ENCODE peak calls at places on chromosomes 6 and 20, in ten cellular contexts. C is colonic mucosa; M is cardiac muscle cell; U is brain microvascular endothelial cell; A is effector memory CD4-positive, alpha-beta T cell; R is CD8-positive, alpha-beta memory T cell; Z is uterus; E is aorta; V is Karpas-422; L is right cardiac atrium. S is an unnamed sample.

GRCh38 chr20:44888226-44889103 is 3.0 kb downstream of the YWHAB start:
- DNase-seq in C (no peak), M (no peak), U (no peak), A (no peak), R (no peak), Z (no peak), E (no peak), V (no peak), L (no peak), S (peak; percentile 78)

GRCh38 chr6:31764239-31764638 is 1.8 kb downstream of the SAPCD1 start:
- DNase-seq in C (no peak), M (no peak), U (no peak), A (no peak), R (no peak), Z (no peak), E (no peak), V (no peak), L (no peak), S (no peak)

GRCh38 chr6:153956807-153957206 is 82.2 kb upstream of the OPRM1 start:
- DNase-seq in C (no peak), M (no peak), U (peak; percentile 46), A (no peak), R (no peak), Z (no peak), E (no peak), V (no peak), L (no peak), S (peak; percentile 34)

GRCh38 chr6:163259689-163260088 is 154.8 kb upstream of the QKI start:
- DNase-seq in C (no peak), M (no peak), U (no peak), A (no peak), R (no peak), Z (no peak), E (no peak), V (no peak), L (no peak), S (no peak)

GRCh38 chr6:158040804-158041347 is 59.2 kb downstream of the SYNJ2 start:
- DNase-seq in C (no peak), M (no peak), U (peak; percentile 87), A (no peak), R (no peak), Z (no peak), E (peak; percentile 75), V (no peak), L (peak; percentile 36), S (no peak)

GRCh38 chr6:132751828-132752227 is 5.9 kb downstream of the VNN2 start:
- DNase-seq in C (no peak), M (no peak), U (no peak), A (no peak), R (no peak), Z (no peak), E (no peak), V (no peak), L (no peak), S (no peak)

GRCh38 chr20:8476023-8476422 is 344.0 kb downstream of the PLCB1 start:
- DNase-seq in C (no peak), M (no peak), U (no peak), A (no peak), R (no peak), Z (no peak), E (no peak), V (no peak), L (no peak), S (no peak)

GRCh38 chr6:99276747-99277146 is 72.7 kb downstream of the FAXC start:
- DNase-seq in C (no peak), M (no peak), U (peak; percentile 21), A (no peak), R (no peak), Z (no peak), E (no peak), V (no peak), L (no peak), S (peak; percentile 23)

GRCh38 chr6:40779399-40779798 is 192.2 kb upstream of the LRFN2 start:
- DNase-seq in C (no peak), M (no peak), U (peak; percentile 57), A (no peak), R (no peak), Z (no peak), E (no peak), V (no peak), L (no peak), S (peak; percentile 39)

GRCh38 chr20:49356676-49357075 is 78.8 kb upstream of the ZNFX1 start:
- DNase-seq in C (no peak), M (no peak), U (no peak), A (no peak), R (no peak), Z (no peak), E (no peak), V (no peak), L (no peak), S (no peak)

GRCh38 chr20:43364001-43364400 is 93.7 kb upstream of the SRSF6 start:
- DNase-seq in C (no peak), M (no peak), U (no peak), A (no peak), R (no peak), Z (no peak), E (no peak), V (no peak), L (no peak), S (no peak)

GRCh38 chr6:85461806-85462185 is 11.9 kb downstream of the NT5E start:
- DNase-seq in C (no peak), M (no peak), U (no peak), A (no peak), R (no peak), Z (no peak), E (no peak), V (no peak), L (no peak), S (no peak)
- H3K27ac ChIP-seq in C (no peak overlapping the region), M (no peak overlapping the region), U (peak overlapping the region; percentile 73), A (no peak overlapping the region), R (peak overlapping the region; percentile 18), Z (peak overlapping the region; percentile 80), E (peak overlapping the region; percentile 57), V (no peak overlapping the region), L (peak overlapping the region; percentile 12), S (peak overlapping the region; percentile 64)

DNA sequence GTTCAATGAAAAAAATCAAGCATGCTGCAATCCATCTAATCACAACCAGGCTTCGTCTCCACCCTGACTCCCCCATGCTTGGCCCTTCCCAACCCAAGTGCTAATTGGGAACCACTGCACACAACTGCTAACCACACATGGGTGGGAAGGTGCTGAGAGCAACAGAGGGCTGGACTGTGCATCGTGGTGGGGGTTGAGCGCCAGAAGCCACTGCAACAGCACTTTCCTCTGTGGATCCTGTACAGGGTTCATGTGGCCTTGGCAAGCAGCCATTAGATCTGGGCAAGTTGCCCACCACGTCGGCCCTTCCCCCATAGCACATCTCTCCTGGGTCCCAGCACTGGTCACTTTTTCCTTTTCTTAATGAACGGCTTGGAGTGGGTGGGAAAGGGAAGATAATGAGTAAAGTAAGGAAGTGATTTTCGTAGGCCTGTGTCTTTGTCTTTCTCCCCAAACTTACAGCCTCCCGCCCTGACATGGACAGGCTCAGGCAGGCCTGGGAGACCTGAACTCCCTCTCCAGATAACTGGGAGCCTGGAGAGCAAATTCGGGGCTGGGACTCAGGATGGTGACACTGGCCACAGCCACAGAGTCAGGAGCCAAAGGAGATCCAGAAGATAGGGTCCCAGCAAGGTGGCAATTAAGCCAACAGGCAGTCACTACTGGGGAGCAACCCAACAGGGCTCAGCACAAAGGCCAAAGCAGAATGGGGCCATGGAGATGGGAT is 34.4 kb upstream of the MRPS10 start:
- DNase-seq in C (peak; percentile 73), M (peak; percentile 20), U (peak; percentile 9), A (no peak), R (no peak), Z (peak; percentile 66), E (peak; percentile 84), V (no peak), L (peak; percentile 89), S (no peak)
- H3K27ac ChIP-seq in C (no peak overlapping the region), M (no peak overlapping the region), U (no peak overlapping the region), A (no peak overlapping the region), R (no peak overlapping the region), Z (peak overlapping the region; percentile 75), E (no peak overlapping the region), V (no peak overlapping the region), L (peak overlapping the region; percentile 56), S (peak overlapping the region; percentile 82)

DNA sequence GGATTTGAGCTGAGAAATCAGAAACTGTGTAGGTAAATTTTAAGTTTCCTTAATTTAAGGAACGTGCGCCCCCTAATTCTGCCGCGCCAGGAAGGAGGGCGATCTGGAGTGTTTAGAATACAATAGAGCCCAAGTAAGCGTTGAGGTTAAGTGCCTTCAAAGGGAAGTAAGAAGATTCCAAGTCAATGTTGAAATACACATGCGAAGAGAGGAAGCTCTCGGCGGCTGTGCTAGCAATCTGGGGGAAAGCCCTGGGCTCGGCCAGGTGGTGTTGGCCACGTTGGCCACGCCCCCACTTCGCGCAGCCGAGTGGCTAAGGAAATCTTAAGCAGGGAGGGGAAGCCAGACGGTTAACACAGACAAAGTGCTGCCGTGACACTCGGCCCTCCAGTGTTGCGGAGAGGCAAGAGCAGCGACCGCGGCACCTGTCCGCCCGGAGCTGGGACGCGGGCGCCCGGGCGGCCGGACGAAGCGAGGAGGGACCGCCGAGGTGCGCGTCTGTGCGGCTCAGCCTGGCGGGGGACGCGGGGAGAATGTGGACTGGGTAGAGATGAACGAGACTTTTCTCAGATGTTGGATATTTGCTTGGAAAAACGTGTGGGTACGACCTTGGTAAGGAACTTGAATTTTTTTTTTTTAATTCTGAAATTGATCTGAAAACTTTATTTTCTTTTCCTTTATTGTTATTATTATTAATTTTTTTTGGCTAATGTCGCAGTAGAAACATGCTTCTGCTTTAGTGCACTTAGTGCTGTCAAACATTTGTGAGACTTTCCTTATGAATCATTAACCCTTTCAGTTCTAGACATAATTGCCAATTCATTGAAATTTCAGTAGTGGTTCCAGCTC is at the start of gene PRDM1:
- DNase-seq in C (peak; percentile 92), M (peak; percentile 82), U (no peak), A (peak; percentile 83), R (peak; percentile 82), Z (peak; percentile 82), E (peak; percentile 84), V (peak; percentile 83), L (peak; percentile 87), S (peak; percentile 85)
- H3K27ac ChIP-seq in C (peak within 1 kb of the TSS; percentile 60), M (no peak within 1 kb of the TSS), U (no peak within 1 kb of the TSS), A (peak within 1 kb of the TSS; percentile 53), R (peak within 1 kb of the TSS; percentile 52), Z (peak within 1 kb of the TSS; percentile 74), E (no peak within 1 kb of the TSS), V (peak within 1 kb of the TSS; percentile 76), L (peak within 1 kb of the TSS; percentile 29), S (peak within 1 kb of the TSS; percentile 51)

GRCh38 chr6:23179994-23180393 is 610.6 kb downstream of the HDGFL1 start:
- DNase-seq in C (no peak), M (no peak), U (no peak), A (no peak), R (no peak), Z (no peak), E (no peak), V (no peak), L (no peak), S (no peak)
- H3K27ac ChIP-seq in C (no peak overlapping the region), M (peak overlapping the region; percentile 71), U (no peak overlapping the region), A (no peak overlapping the region), R (no peak overlapping the region), Z (no peak overlapping the region), E (no peak overlapping the region), V (no peak overlapping the region), L (peak overlapping the region; percentile 54), S (no peak overlapping the region)